ENCODE peak calls at places on chromosome 13, in four cellular contexts. Y, V, H and F are unnamed samples.
A peak's percentile ranks its signal among the peaks of the same experiment; 100 is the strongest.

GRCh38 chr13:32211788-32212187 is 103.4 kb downstream of the ZAR1L start:
- DNase-seq in V (no peak), H (no peak), Y (no peak), F (peak; percentile 86)

GRCh38 chr13:62502606-62503005 is 1087.0 kb upstream of the PCDH20 start:
- DNase-seq in Y (no peak), H (no peak), V (no peak), F (no peak)

GRCh38 chr13:32142956-32143375 is 111.4 kb downstream of the FRY start:
- DNase-seq in V (no peak), H (peak; percentile 88), Y (no peak), F (peak; percentile 81)

GRCh38 chr13:24927810-24928404 is 163.9 kb downstream of the RNF17 start:
- DNase-seq in H (no peak), Y (no peak), V (no peak), F (no peak)

GRCh38 chr13:56393549-56393948 is 747.2 kb upstream of the PRR20A start:
- DNase-seq in Y (no peak), H (no peak), V (no peak), F (no peak)

GRCh38 chr13:25819856-25820530 is 231.8 kb downstream of the SHISA2 start:
- DNase-seq in H (no peak), V (no peak), Y (no peak), F (no peak)

GRCh38 chr13:43544011-43544410 is 242.8 kb downstream of the ENOX1 start:
- DNase-seq in Y (no peak), V (no peak), H (no peak), F (no peak)

GRCh38 chr13:26941345-26942174 is 181.0 kb upstream of the GPR12 start:
- DNase-seq in V (no peak), Y (no peak), H (no peak), F (no peak)

GRCh38 chr13:32125746-32126145 is 94.2 kb downstream of the FRY start:
- DNase-seq in V (no peak), Y (no peak), H (no peak), F (no peak)

GRCh38 chr13:41004875-41005693 is 14.0 kb downstream of the ELF1 start:
- DNase-seq in V (no peak), Y (no peak), H (no peak), F (no peak)

GRCh38 chr13:109288151-109288709 is 498.2 kb downstream of the IRS2 start:
- DNase-seq in H (no peak), V (no peak), Y (no peak), F (no peak)

GRCh38 chr13:53501387-53501786 is 472.8 kb downstream of the OLFM4 start:
- DNase-seq in V (no peak), H (no peak), Y (no peak), F (no peak)

GRCh38 chr13:43663474-43664090 is 123.2 kb downstream of the ENOX1 start:
- DNase-seq in Y (no peak), H (no peak), V (no peak), F (peak; percentile 6)

GRCh38 chr13:21673592-21674270 is 2.9 kb downstream of the FGF9 start:
- DNase-seq in V (no peak), Y (no peak), H (peak; percentile 62), F (peak; percentile 84)
- H3K27me3 ChIP-seq in V (peaks cover 13% of the 10 kb centered on the region), Y (peaks cover 14% of the 10 kb centered on the region), H (peaks cover 3% of the 10 kb centered on the region), F (peaks cover 40% of the 10 kb centered on the region)

GRCh38 chr13:113393226-113393571 is 29.3 kb upstream of the GRTP1 start:
- DNase-seq in V (no peak), H (no peak), Y (no peak), F (no peak)

GRCh38 chr13:113398963-113399754 is 35.2 kb upstream of the GRTP1 start:
- DNase-seq in H (no peak), V (no peak), Y (no peak), F (no peak)

GRCh38 chr13:113390874-113391497 is 27.1 kb upstream of the GRTP1 start:
- DNase-seq in V (no peak), Y (no peak), H (no peak), F (no peak)

GRCh38 chr13:113397606-113398425 is 33.9 kb upstream of the GRTP1 start:
- DNase-seq in H (peak; percentile 79), V (no peak), Y (no peak), F (no peak)

GRCh38 chr13:113393572-113394503 is 29.9 kb upstream of the GRTP1 start:
- DNase-seq in Y (no peak), H (peak; percentile 93), V (peak; percentile 73), F (peak; percentile 79)
- TF ChIP-seq CTCF in Y (peak; percentile 91), H (peak; percentile 92), V (peak; percentile 85), F (peak; percentile 53)

DNA sequence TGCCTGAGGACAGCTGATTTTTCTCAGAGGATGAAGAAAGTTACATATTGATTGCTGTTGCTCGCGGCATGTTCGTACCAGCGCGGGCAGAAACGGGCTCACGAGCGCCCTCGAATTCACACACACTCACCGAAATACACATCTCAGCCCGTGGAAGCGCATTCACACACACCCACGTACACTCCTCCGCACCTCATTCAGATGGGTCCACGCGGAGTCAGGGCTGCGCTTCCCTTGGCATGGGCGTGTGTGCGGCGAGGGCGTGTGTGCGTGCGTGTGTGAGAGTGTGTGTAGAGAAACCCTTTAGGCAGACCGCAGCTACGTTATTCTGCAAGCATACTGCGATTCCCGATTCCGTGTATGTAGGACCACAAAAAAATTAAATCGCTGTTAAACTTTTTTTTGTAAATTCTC is 2.1 kb upstream of the PCDH17 start:
- DNase-seq in H (no peak), Y (no peak), V (no peak), F (peak; percentile 11)
- H3K27me3 ChIP-seq in H (no peaks in the 10 kb centered on the region), Y (peaks cover 6% of the 10 kb centered on the region), V (peaks cover 21% of the 10 kb centered on the region), F (peaks cover 31% of the 10 kb centered on the region)

GRCh38 chr13:101941095-101941777 is 460.6 kb downstream of the FGF14 start:
- DNase-seq in V (no peak), H (peak; percentile 5), Y (no peak), F (peak; percentile 2)
- TF ChIP-seq CTCF in V (no peak), H (peak; percentile 10), Y (no peak), F (no peak)

DNA sequence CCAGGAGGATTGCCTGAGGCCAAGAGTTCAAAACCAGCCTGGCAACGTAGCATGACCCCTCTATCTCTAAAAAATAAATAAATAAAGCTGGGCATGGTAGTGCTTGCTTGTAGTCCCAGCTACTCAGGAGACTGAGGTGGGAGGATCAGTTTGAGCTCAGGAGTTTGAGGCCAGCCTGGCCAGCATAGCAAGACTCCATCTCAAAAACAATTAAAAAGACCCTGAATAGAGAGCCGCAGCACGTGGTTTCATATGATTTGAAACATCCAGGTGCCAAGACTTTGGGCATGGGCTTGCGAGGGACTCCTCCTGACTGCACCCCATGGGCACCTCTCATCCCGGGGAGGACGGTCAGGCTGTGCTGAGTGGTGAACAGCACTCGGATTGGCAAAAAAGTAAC is 63.9 kb downstream of the ZIC5 start:
- DNase-seq in Y (no peak), V (no peak), H (no peak), F (no peak)
- H3K27me3 ChIP-seq in Y (peaks cover 10% of the 10 kb centered on the region), V (no peaks in the 10 kb centered on the region), H (peaks cover 1% of the 10 kb centered on the region), F (no peaks in the 10 kb centered on the region)

DNA sequence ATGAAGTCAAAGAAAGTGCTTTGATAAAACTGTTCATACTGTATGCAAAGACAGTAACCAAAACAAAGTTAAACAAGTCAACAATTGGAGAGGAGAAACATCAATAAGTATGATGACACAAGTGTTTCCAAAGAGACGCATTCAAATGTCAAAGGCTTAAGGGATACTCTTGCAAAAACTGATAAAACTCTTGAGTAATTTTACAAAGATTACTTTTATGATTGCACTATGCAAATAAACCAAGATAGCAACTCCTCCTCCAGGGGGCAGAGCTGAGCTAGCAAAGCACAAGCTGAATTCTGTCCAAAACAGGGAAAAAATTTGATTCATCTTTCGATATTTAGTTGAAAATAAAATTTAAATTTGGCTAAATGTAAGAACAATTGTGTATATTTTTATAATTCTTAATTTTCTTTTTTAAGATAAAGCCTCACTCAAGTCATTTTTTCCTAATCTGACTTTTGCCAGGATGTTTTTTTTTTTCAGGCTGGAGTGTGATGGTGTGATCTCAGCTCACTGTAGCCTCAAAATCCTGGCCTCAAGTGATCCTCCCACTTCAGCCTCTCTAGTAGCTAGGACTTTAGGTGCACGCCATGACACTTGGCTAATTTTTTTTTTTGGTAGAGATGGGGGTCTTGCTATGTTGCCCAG is 84.0 kb downstream of the MZT1 start:
- DNase-seq in H (peak; percentile 86), Y (no peak), V (no peak), F (peak; percentile 47)
- TF ChIP-seq CTCF in H (peak; percentile 78), Y (peak; percentile 41), V (no peak), F (peak; percentile 85)

DNA sequence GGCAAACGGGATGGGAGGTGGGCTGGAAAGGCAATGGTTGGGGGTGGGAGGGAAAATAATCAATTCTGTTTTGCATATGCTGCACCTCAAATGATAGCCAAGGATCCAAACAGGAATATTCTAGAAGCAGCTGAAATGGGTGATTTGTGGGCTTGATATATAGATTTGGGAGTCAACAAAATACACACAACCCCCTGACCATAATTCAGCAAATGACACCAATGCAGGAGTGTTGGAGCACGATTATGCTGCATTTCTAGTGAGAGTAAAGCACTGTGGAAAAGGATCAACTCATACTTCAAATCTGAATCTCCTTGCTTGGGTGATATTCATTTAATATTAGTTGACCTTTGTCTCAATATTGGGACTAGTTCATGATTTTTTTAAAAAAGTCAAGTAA is 36.0 kb downstream of the LCP1 start:
- DNase-seq in V (no peak), Y (no peak), H (no peak), F (no peak)
- H3K27me3 ChIP-seq in V (no peaks in the 10 kb centered on the region), Y (no peaks in the 10 kb centered on the region), H (no peaks in the 10 kb centered on the region), F (no peaks in the 10 kb centered on the region)